ENCODE peak calls at places on chromosomes 11 and 22, in ten cellular contexts. G is HCT116; M is Caki2; Y is CD4-positive, CD25-positive, alpha-beta regulatory T cell; A is left lung; X is HS-27A; H is foreskin fibroblast; P is stimulated activated CD8-positive, alpha-beta memory T cell treated with anti-CD3 and anti-CD28 coated beads, Interleukin-4, amount 100 ng/mL, for 1 hour; J is cardiac fibroblast; W is heart right ventricle. U is an unnamed sample.

GRCh38 chr11:126929186-126930085 is 71.1 kb downstream of the KIRREL3 start:
- DNase-seq in G (no peak), M (peak; percentile 17), Y (no peak), A (no peak), X (no peak), H (peak; percentile 69), P (no peak), J (peak; percentile 10), W (no peak), U (no peak)

GRCh38 chr11:70020336-70021214 is 57.5 kb upstream of the ANO1 start:
- DNase-seq in G (no peak), M (no peak), Y (no peak), A (no peak), X (no peak), H (peak; percentile 19), P (no peak), J (no peak), W (no peak), U (no peak)

GRCh38 chr11:110679323-110679980 is 32.8 kb downstream of the ARHGAP20 start:
- DNase-seq in G (no peak), M (no peak), Y (no peak), A (no peak), X (peak; percentile 17), H (peak; percentile 78), P (no peak), J (no peak), W (no peak), U (no peak)

GRCh38 chr11:64234840-64235379 is 526 bp downstream of the VEGFB start:
- DNase-seq in G (no peak), M (peak; percentile 59), Y (peak; percentile 60), A (no peak), X (no peak), H (peak; percentile 67), P (no peak), J (no peak), W (peak; percentile 69), U (no peak)

GRCh38 chr11:117911694-117912093 is 17.5 kb downstream of the TMPRSS13 start:
- DNase-seq in G (no peak), M (no peak), Y (no peak), A (peak; percentile 16), X (no peak), H (no peak), P (no peak), J (no peak), W (no peak), U (no peak)

GRCh38 chr11:124791626-124792341 is 8.4 kb downstream of the MSANTD2 start:
- DNase-seq in G (no peak), M (no peak), Y (no peak), A (no peak), X (no peak), H (peak; percentile 28), P (no peak), J (peak; percentile 30), W (no peak), U (no peak)

GRCh38 chr11:131351848-131352247 is 18.6 kb upstream of the NTM start:
- DNase-seq in G (no peak), M (no peak), Y (no peak), A (no peak), X (no peak), H (no peak), P (no peak), J (no peak), W (no peak), U (no peak)

GRCh38 chr11:125431481-125431880 is 64.6 kb downstream of the FEZ1 start:
- DNase-seq in G (no peak), M (no peak), Y (no peak), A (no peak), X (no peak), H (no peak), P (no peak), J (no peak), W (no peak), U (no peak)

GRCh38 chr22:45785458-45785857 is 113.8 kb downstream of the ATXN10 start:
- DNase-seq in G (no peak), M (peak; percentile 91), Y (no peak), A (peak; percentile 50), X (no peak), H (no peak), P (no peak), J (no peak), W (no peak), U (peak; percentile 14)

GRCh38 chr11:68750197-68750987 is 928 bp downstream of the TESMIN start:
- DNase-seq in G (no peak), M (no peak), Y (peak; percentile 23), A (no peak), X (no peak), H (no peak), P (no peak), J (no peak), W (no peak), U (no peak)

GRCh38 chr11:30889116-30889765 is 303.1 kb upstream of the MPPED2 start:
- DNase-seq in G (no peak), M (peak; percentile 7), Y (no peak), A (no peak), X (peak; percentile 19), H (no peak), P (no peak), J (no peak), W (no peak), U (no peak)

GRCh38 chr11:3176487-3176886 is 11.4 kb upstream of the OSBPL5 start:
- DNase-seq in G (no peak), M (no peak), Y (no peak), A (no peak), X (no peak), H (no peak), P (no peak), J (no peak), W (no peak), U (no peak)

GRCh38 chr11:31656051-31656450 is 146.5 kb downstream of the ELP4 start:
- DNase-seq in G (no peak), M (no peak), Y (no peak), A (no peak), X (no peak), H (no peak), P (no peak), J (peak; percentile 29), W (no peak), U (no peak)

GRCh38 chr22:42676059-42676607 is 26.9 kb upstream of the CYB5R3 start:
- DNase-seq in G (no peak), M (no peak), Y (no peak), A (no peak), X (no peak), H (peak; percentile 61), P (no peak), J (peak; percentile 82), W (no peak), U (no peak)

GRCh38 chr22:23256986-23257888 is 76.9 kb downstream of the BCR start:
- DNase-seq in G (no peak), M (no peak), Y (no peak), A (no peak), X (no peak), H (peak; percentile 94), P (no peak), J (peak; percentile 62), W (peak; percentile 53), U (no peak)

GRCh38 chr22:46473021-46473779 is 64.2 kb downstream of the CELSR1 start:
- DNase-seq in G (no peak), M (no peak), Y (no peak), A (no peak), X (no peak), H (no peak), P (no peak), J (no peak), W (no peak), U (no peak)

GRCh38 chr11:131686836-131687235 is 316.4 kb downstream of the NTM start:
- DNase-seq in G (no peak), M (no peak), Y (no peak), A (no peak), X (no peak), H (no peak), P (no peak), J (no peak), W (no peak), U (no peak)

GRCh38 chr11:86473991-86474833 is 99.5 kb downstream of the CCDC81 start:
- DNase-seq in G (no peak), M (no peak), Y (no peak), A (no peak), X (no peak), H (peak; percentile 78), P (no peak), J (peak; percentile 25), W (peak; percentile 42), U (no peak)

GRCh38 chr11:134003792-134004405 is 47.1 kb upstream of the IGSF9B start:
- DNase-seq in G (no peak), M (no peak), Y (no peak), A (no peak), X (no peak), H (no peak), P (no peak), J (no peak), W (no peak), U (no peak)

GRCh38 chr11:134034496-134035381 is 34.1 kb upstream of the JAM3 start:
- DNase-seq in G (no peak), M (no peak), Y (no peak), A (no peak), X (no peak), H (no peak), P (no peak), J (no peak), W (no peak), U (no peak)

GRCh38 chr11:94910779-94911178 is 62.6 kb downstream of the CWC15 start:
- DNase-seq in G (no peak), M (no peak), Y (no peak), A (no peak), X (no peak), H (peak; percentile 88), P (no peak), J (no peak), W (no peak), U (no peak)

GRCh38 chr11:23272095-23272494 is 411.8 kb upstream of the CCDC179 start:
- DNase-seq in G (no peak), M (no peak), Y (no peak), A (no peak), X (no peak), H (no peak), P (no peak), J (no peak), W (no peak), U (no peak)

GRCh38 chr11:128365044-128365443 is 222.3 kb downstream of the ETS1 start:
- DNase-seq in G (no peak), M (no peak), Y (peak; percentile 36), A (no peak), X (no peak), H (peak; percentile 92), P (no peak), J (peak; percentile 79), W (no peak), U (no peak)

U was measured in pons.